ENCODE peak calls at places on chromosomes 5 and 9, in four cellular contexts. D, Z, E and Y are unnamed samples.

GRCh38 chr9:20207161-20207560 is 415.1 kb downstream of the MLLT3 start:
- DNase-seq in Z (no peak), D (no peak), E (no peak), Y (no peak)

GRCh38 chr9:132645711-132646110 is 24.1 kb downstream of the DDX31 start:
- DNase-seq in Z (no peak), D (no peak), E (no peak), Y (no peak)

GRCh38 chr5:41883940-41884339 is 13.7 kb upstream of the OXCT1 start:
- DNase-seq in Z (peak), E (no peak), D (no peak), Y (no peak)

GRCh38 chr5:86617756-86618577 is at the start of gene COX7C:
- DNase-seq in D (peak), E (peak), Z (peak), Y (peak)

GRCh38 chr5:17190242-17190778 is 27.1 kb upstream of the BASP1 start:
- DNase-seq in Z (peak), E (peak), D (peak), Y (no peak)

GRCh38 chr9:83509372-83509771 is 28.8 kb downstream of the FRMD3 start:
- DNase-seq in E (no peak), D (no peak), Z (peak), Y (peak)

GRCh38 chr5:172164773-172165212 is 23.2 kb downstream of the STK10 start:
- DNase-seq in E (no peak), Z (no peak), D (no peak), Y (peak)

GRCh38 chr9:84711936-84712335 is 42.4 kb downstream of the NTRK2 start:
- DNase-seq in D (peak), Z (peak), E (no peak), Y (no peak)

GRCh38 chr9:73037613-73038012 is 84.8 kb upstream of the ALDH1A1 start:
- DNase-seq in E (no peak), Z (peak), D (no peak), Y (no peak)

GRCh38 chr5:68924490-68925145 is 169.2 kb upstream of the SLC30A5 start:
- DNase-seq in E (no peak), Z (peak), D (no peak), Y (peak)

GRCh38 chr9:97531750-97532383 is 30.4 kb downstream of the TMOD1 start:
- DNase-seq in Z (no peak), D (no peak), E (no peak), Y (no peak)

GRCh38 chr9:130243015-130243881 is 22.3 kb upstream of the HMCN2 start:
- DNase-seq in Z (peak), E (peak), D (peak), Y (peak)